ENCODE peak calls at places on chromosomes 11 and 22, in nine cellular contexts. R, J, O, T, M, G, H, S and L are unnamed samples.

GRCh38 chr11:100098560-100098959 is 588.5 kb upstream of the ARHGAP42 start:
- DNase-seq in J (no peak), G (no peak), M (no peak), S (no peak), H (peak; percentile 0), O (no peak), T (no peak), R (no peak), L (no peak)

GRCh38 chr22:45462034-45462655 is 40.5 kb upstream of the FBLN1 start:
- DNase-seq in R (no peak), S (no peak), M (no peak), G (peak; percentile 56), T (no peak), H (no peak), J (no peak), O (no peak), L (no peak)

GRCh38 chr11:80297808-80298460 is 857.1 kb upstream of the TENM4 start:
- DNase-seq in O (no peak), J (no peak), G (no peak), S (no peak), M (no peak), R (no peak), T (peak; percentile 15), H (peak; percentile 41), L (no peak)

GRCh38 chr11:31160504-31161422 is 208.8 kb downstream of the DCDC1 start:
- DNase-seq in T (no peak), J (no peak), O (no peak), M (no peak), R (peak; percentile 15), G (no peak), H (no peak), S (no peak), L (no peak)

GRCh38 chr11:60924110-60924905 is at the start of gene TMEM132A:
- DNase-seq in T (no peak), R (no peak), J (peak; percentile 74), M (peak; percentile 75), O (peak; percentile 79), H (peak; percentile 71), S (peak; percentile 74), G (peak; percentile 84), L (peak; percentile 29)

GRCh38 chr11:281486-282161 is 3.4 kb downstream of the NLRP6 start:
- DNase-seq in M (no peak), O (no peak), J (no peak), H (no peak), G (no peak), S (no peak), T (no peak), R (no peak), L (no peak)

GRCh38 chr11:62552931-62553838 is 6.6 kb upstream of the AHNAK start:
- DNase-seq in T (peak; percentile 84), R (no peak), S (peak; percentile 90), O (peak; percentile 95), G (peak; percentile 93), M (peak; percentile 92), H (peak; percentile 93), J (peak; percentile 86), L (peak; percentile 94)

GRCh38 chr11:33515347-33515746 is 185.3 kb downstream of the C11orf91 start:
- DNase-seq in G (no peak), H (peak; percentile 57), M (no peak), S (no peak), R (no peak), O (no peak), J (no peak), T (no peak), L (no peak)

GRCh38 chr11:47104337-47104950 is 72.2 kb downstream of the ARFGAP2 start:
- DNase-seq in G (no peak), M (no peak), H (peak; percentile 46), J (no peak), O (no peak), T (no peak), R (no peak), S (no peak), L (no peak)

GRCh38 chr22:39353346-39353745 is 3.6 kb downstream of the SYNGR1 start:
- DNase-seq in J (no peak), H (no peak), T (no peak), G (no peak), R (no peak), O (no peak), M (no peak), S (no peak), L (no peak)

GRCh38 chr11:66282468-66283455 is 4.8 kb downstream of the CNIH2 start:
- DNase-seq in J (peak; percentile 97), O (peak; percentile 99), H (peak; percentile 97), G (peak; percentile 99), M (peak; percentile 99), R (peak; percentile 99), T (peak; percentile 82), S (peak; percentile 99), L (peak; percentile 86)

GRCh38 chr11:62556872-62557631 is 10.4 kb upstream of the AHNAK start:
- DNase-seq in S (peak; percentile 58), R (peak; percentile 85), H (no peak), J (no peak), G (no peak), M (no peak), T (no peak), O (no peak), L (no peak)

GRCh38 chr22:20813056-20813455 is 39.1 kb downstream of the SERPIND1 start:
- DNase-seq in J (no peak), O (no peak), R (no peak), G (no peak), H (no peak), M (no peak), S (no peak), T (no peak), L (no peak)

GRCh38 chr11:66413167-66413566 is 7.7 kb upstream of the NPAS4 start:
- DNase-seq in S (no peak), O (no peak), R (no peak), T (no peak), J (no peak), H (no peak), G (no peak), M (no peak), L (no peak)

GRCh38 chr11:10302744-10303557 is 1.9 kb upstream of the ADM start:
- DNase-seq in M (peak; percentile 94), O (peak; percentile 88), T (no peak), J (peak; percentile 89), H (peak; percentile 72), R (peak; percentile 85), G (peak; percentile 90), S (peak; percentile 95), L (no peak)

GRCh38 chr11:43177938-43178337 is 133.9 kb upstream of the API5 start:
- DNase-seq in H (no peak), T (no peak), S (no peak), M (no peak), R (no peak), O (no peak), J (no peak), G (no peak), L (no peak)
- H3K4me3 ChIP-seq in H (no peak overlapping the region), T (no peak overlapping the region), S (no peak overlapping the region), M (no peak overlapping the region), R (no peak overlapping the region), O (no peak overlapping the region), J (no peak overlapping the region), G (no peak overlapping the region), L (no peak overlapping the region)

GRCh38 chr11:120941000-120941399 is 82.9 kb upstream of the TBCEL start:
- DNase-seq in M (no peak), R (no peak), S (no peak), T (no peak), O (no peak), H (no peak), G (no peak), J (no peak), L (no peak)

GRCh38 chr11:120940297-120940847 is 83.5 kb upstream of the TBCEL start:
- DNase-seq in T (no peak), S (no peak), O (no peak), H (no peak), R (no peak), J (no peak), G (no peak), M (no peak), L (no peak)

GRCh38 chr11:120942701-120943100 is 81.2 kb upstream of the TBCEL start:
- DNase-seq in M (no peak), T (no peak), R (no peak), O (no peak), J (no peak), G (no peak), S (no peak), H (no peak), L (no peak)

GRCh38 chr11:120950880-120951279 is 73.0 kb upstream of the TBCEL start:
- DNase-seq in J (no peak), T (no peak), G (no peak), H (no peak), S (no peak), O (no peak), R (no peak), M (no peak), L (no peak)

GRCh38 chr11:120945042-120945441 is 78.9 kb upstream of the TBCEL start:
- DNase-seq in O (no peak), M (no peak), H (no peak), S (no peak), J (no peak), R (no peak), G (no peak), T (no peak), L (no peak)
- TF ChIP-seq CTCF in O (no peak), M (peak; percentile 17), H (no peak), S (no peak), J (peak; percentile 24), R (peak; percentile 47), G (no peak), T (no peak), L (peak; percentile 32)

DNA sequence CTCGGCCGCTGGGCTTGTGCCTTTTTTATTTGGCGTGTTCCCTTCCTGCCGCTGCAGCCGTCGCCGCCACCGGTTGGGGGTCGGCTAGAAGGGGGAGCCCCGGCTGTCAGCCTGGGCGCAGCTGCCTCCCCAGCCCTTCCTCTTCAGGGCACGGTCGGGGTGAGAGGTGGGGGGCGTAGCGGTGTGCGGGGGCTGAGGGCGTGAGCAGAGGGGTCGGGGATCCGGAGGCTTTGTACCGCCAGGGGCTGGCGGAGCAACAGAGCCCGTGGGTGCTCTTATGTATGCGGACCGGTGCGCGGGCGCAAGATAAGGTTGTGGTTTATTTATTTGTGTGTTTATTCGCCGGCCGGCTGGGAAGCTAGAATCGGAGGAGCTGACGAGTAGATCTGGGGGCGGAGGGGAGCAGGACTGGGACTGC is 482 bp downstream of the ZBTB16 start:
- DNase-seq in S (peak; percentile 49), O (no peak), M (peak; percentile 73), H (peak; percentile 68), T (no peak), R (no peak), J (peak; percentile 45), G (no peak), L (no peak)
- H3K4me3 ChIP-seq in S (peak overlapping the region; percentile 96), O (peak overlapping the region; percentile 99), M (peak overlapping the region; percentile 85), H (peak overlapping the region; percentile 85), T (peak overlapping the region; percentile 56), R (peak overlapping the region; percentile 84), J (peak overlapping the region; percentile 100), G (peak overlapping the region; percentile 99), L (no peak overlapping the region)

GRCh38 chr11:57354699-57355098 is 16.5 kb downstream of the P2RX3 start:
- DNase-seq in S (no peak), M (no peak), J (no peak), H (no peak), T (no peak), G (no peak), O (no peak), R (no peak), L (no peak)
- TF ChIP-seq CTCF in S (no peak), M (no peak), J (no peak), H (no peak), T (no peak), G (no peak), O (no peak), R (no peak), L (no peak)

GRCh38 chr22:42879371-42880021 is 22.4 kb upstream of the ARFGAP3 start:
- DNase-seq in R (no peak), G (no peak), O (no peak), H (no peak), M (no peak), S (no peak), J (no peak), T (no peak), L (no peak)
- H3K4me3 ChIP-seq in R (no peak overlapping the region), G (no peak overlapping the region), O (no peak overlapping the region), H (no peak overlapping the region), M (no peak overlapping the region), S (no peak overlapping the region), J (no peak overlapping the region), T (no peak overlapping the region), L (no peak overlapping the region)